ENCODE peak calls at places on chromosomes 11 and 22, in eight cellular contexts. One of them, this sample, is unnamed.

GRCh38 chr11:82730286-82730685 is 3.4 kb downstream of the FAM181B start:
- DNase-seq in gastrocnemius medialis: no peak
- DNase-seq in neural progenitor cell: no peak
- DNase-seq in mucosa of descending colon: no peak
- DNase-seq in adrenal gland: no peak
- DNase-seq in HCT116: no peak
- DNase-seq in ovary: no peak
- DNase-seq in OCI-LY7: no peak
- DNase-seq in this sample: no peak

GRCh38 chr11:80873309-80873999 is 1432.6 kb upstream of the TENM4 start:
- DNase-seq in ovary: no peak
- DNase-seq in neural progenitor cell: no peak
- DNase-seq in gastrocnemius medialis: no peak
- DNase-seq in OCI-LY7: no peak
- DNase-seq in mucosa of descending colon: no peak
- DNase-seq in HCT116: no peak
- DNase-seq in adrenal gland: no peak
- DNase-seq in this sample: no peak

GRCh38 chr22:27420817-27421361 is 380.7 kb downstream of the MN1 start:
- DNase-seq in gastrocnemius medialis: peak; percentile 43
- DNase-seq in HCT116: no peak
- DNase-seq in adrenal gland: peak; percentile 77
- DNase-seq in mucosa of descending colon: peak; percentile 52
- DNase-seq in neural progenitor cell: no peak
- DNase-seq in ovary: peak; percentile 87
- DNase-seq in OCI-LY7: no peak
- DNase-seq in this sample: no peak

GRCh38 chr11:86800076-86800955 is at the start of gene PRSS23:
- DNase-seq in neural progenitor cell: peak; percentile 92
- DNase-seq in OCI-LY7: no peak
- DNase-seq in gastrocnemius medialis: peak; percentile 40
- DNase-seq in adrenal gland: peak; percentile 75
- DNase-seq in mucosa of descending colon: peak; percentile 80
- DNase-seq in HCT116: no peak
- DNase-seq in ovary: peak; percentile 79
- DNase-seq in this sample: no peak

GRCh38 chr11:46414466-46414796 is 22.9 kb upstream of the CHRM4 start:
- DNase-seq in adrenal gland: no peak
- DNase-seq in HCT116: no peak
- DNase-seq in gastrocnemius medialis: no peak
- DNase-seq in mucosa of descending colon: no peak
- DNase-seq in ovary: no peak
- DNase-seq in neural progenitor cell: no peak
- DNase-seq in OCI-LY7: no peak
- DNase-seq in this sample: no peak

GRCh38 chr11:72585762-72586590 is 88.2 kb downstream of the PDE2A start:
- DNase-seq in neural progenitor cell: peak; percentile 84
- DNase-seq in ovary: peak; percentile 68
- DNase-seq in adrenal gland: peak; percentile 83
- DNase-seq in HCT116: peak; percentile 38
- DNase-seq in gastrocnemius medialis: peak; percentile 45
- DNase-seq in mucosa of descending colon: peak; percentile 82
- DNase-seq in OCI-LY7: peak; percentile 81
- DNase-seq in this sample: no peak

GRCh38 chr11:118051611-118052461 is 25.0 kb upstream of the TMPRSS4 start:
- DNase-seq in neural progenitor cell: no peak
- DNase-seq in adrenal gland: peak; percentile 46
- DNase-seq in ovary: no peak
- DNase-seq in mucosa of descending colon: peak; percentile 34
- DNase-seq in HCT116: no peak
- DNase-seq in OCI-LY7: peak; percentile 42
- DNase-seq in gastrocnemius medialis: no peak
- DNase-seq in this sample: peak; percentile 88

GRCh38 chr11:105696000-105696399 is 86.1 kb downstream of the GRIA4 start:
- DNase-seq in mucosa of descending colon: no peak
- DNase-seq in HCT116: no peak
- DNase-seq in gastrocnemius medialis: no peak
- DNase-seq in neural progenitor cell: no peak
- DNase-seq in OCI-LY7: no peak
- DNase-seq in ovary: no peak
- DNase-seq in adrenal gland: no peak
- DNase-seq in this sample: no peak

GRCh38 chr11:61769169-61769920 is 16.9 kb downstream of the MYRF start:
- DNase-seq in neural progenitor cell: peak; percentile 63
- DNase-seq in gastrocnemius medialis: no peak
- DNase-seq in adrenal gland: no peak
- DNase-seq in OCI-LY7: no peak
- DNase-seq in mucosa of descending colon: no peak
- DNase-seq in ovary: no peak
- DNase-seq in HCT116: no peak
- DNase-seq in this sample: no peak

GRCh38 chr22:28951969-28952521 is 68.7 kb downstream of the ZNRF3 start:
- DNase-seq in mucosa of descending colon: no peak
- DNase-seq in ovary: peak; percentile 39
- DNase-seq in HCT116: no peak
- DNase-seq in gastrocnemius medialis: no peak
- DNase-seq in OCI-LY7: no peak
- DNase-seq in adrenal gland: no peak
- DNase-seq in neural progenitor cell: peak; percentile 59
- DNase-seq in this sample: no peak

GRCh38 chr11:29009426-29009825 is 901.2 kb downstream of the METTL15 start:
- DNase-seq in gastrocnemius medialis: no peak
- DNase-seq in mucosa of descending colon: no peak
- DNase-seq in OCI-LY7: no peak
- DNase-seq in adrenal gland: no peak
- DNase-seq in ovary: no peak
- DNase-seq in HCT116: no peak
- DNase-seq in neural progenitor cell: no peak
- DNase-seq in this sample: no peak

GRCh38 chr11:34345012-34345804 is 12.6 kb downstream of the ABTB2 start:
- DNase-seq in neural progenitor cell: no peak
- DNase-seq in ovary: peak; percentile 65
- DNase-seq in adrenal gland: peak; percentile 70
- DNase-seq in OCI-LY7: no peak
- DNase-seq in HCT116: peak; percentile 52
- DNase-seq in mucosa of descending colon: peak; percentile 22
- DNase-seq in gastrocnemius medialis: peak; percentile 28
- DNase-seq in this sample: no peak

GRCh38 chr22:46594947-46595298 is 25.3 kb upstream of the GRAMD4 start:
- DNase-seq in neural progenitor cell: peak; percentile 0
- DNase-seq in mucosa of descending colon: peak; percentile 18
- DNase-seq in adrenal gland: no peak
- DNase-seq in gastrocnemius medialis: no peak
- DNase-seq in HCT116: no peak
- DNase-seq in ovary: no peak
- DNase-seq in OCI-LY7: no peak
- DNase-seq in this sample: no peak

GRCh38 chr11:125512106-125512505 is 16.0 kb upstream of the FEZ1 start:
- DNase-seq in mucosa of descending colon: no peak
- DNase-seq in gastrocnemius medialis: no peak
- DNase-seq in neural progenitor cell: no peak
- DNase-seq in HCT116: no peak
- DNase-seq in OCI-LY7: no peak
- DNase-seq in ovary: no peak
- DNase-seq in adrenal gland: no peak
- DNase-seq in this sample: no peak
- H3K4me1 ChIP-seq in mucosa of descending colon: peaks cover 3% of the 10 kb centered on the region
- H3K4me1 ChIP-seq in gastrocnemius medialis: no peaks in the 10 kb centered on the region
- H3K4me1 ChIP-seq in neural progenitor cell: peaks cover 36% of the 10 kb centered on the region
- H3K4me1 ChIP-seq in HCT116: no peaks in the 10 kb centered on the region
- H3K4me1 ChIP-seq in OCI-LY7: peaks cover 18% of the 10 kb centered on the region
- H3K4me1 ChIP-seq in ovary: no peaks in the 10 kb centered on the region
- H3K4me1 ChIP-seq in adrenal gland: no peaks in the 10 kb centered on the region
- H3K4me1 ChIP-seq in this sample: no peaks in the 10 kb centered on the region

GRCh38 chr11:94873910-94874575 is 99.3 kb downstream of the CWC15 start:
- DNase-seq in adrenal gland: no peak
- DNase-seq in gastrocnemius medialis: no peak
- DNase-seq in neural progenitor cell: no peak
- DNase-seq in mucosa of descending colon: no peak
- DNase-seq in HCT116: no peak
- DNase-seq in ovary: no peak
- DNase-seq in OCI-LY7: no peak
- DNase-seq in this sample: no peak

GRCh38 chr11:94879006-94879405 is 94.3 kb downstream of the CWC15 start:
- DNase-seq in HCT116: no peak
- DNase-seq in neural progenitor cell: no peak
- DNase-seq in gastrocnemius medialis: no peak
- DNase-seq in mucosa of descending colon: no peak
- DNase-seq in ovary: no peak
- DNase-seq in OCI-LY7: no peak
- DNase-seq in adrenal gland: no peak
- DNase-seq in this sample: no peak

GRCh38 chr11:94876222-94876621 is 97.1 kb downstream of the CWC15 start:
- DNase-seq in neural progenitor cell: no peak
- DNase-seq in mucosa of descending colon: no peak
- DNase-seq in ovary: no peak
- DNase-seq in OCI-LY7: no peak
- DNase-seq in gastrocnemius medialis: no peak
- DNase-seq in adrenal gland: no peak
- DNase-seq in HCT116: no peak
- DNase-seq in this sample: no peak

GRCh38 chr11:94877446-94878200 is 95.7 kb downstream of the CWC15 start:
- DNase-seq in OCI-LY7: no peak
- DNase-seq in ovary: no peak
- DNase-seq in neural progenitor cell: no peak
- DNase-seq in adrenal gland: peak; percentile 66
- DNase-seq in gastrocnemius medialis: no peak
- DNase-seq in HCT116: no peak
- DNase-seq in mucosa of descending colon: no peak
- DNase-seq in this sample: no peak

GRCh38 chr11:94876645-94877445 is 96.5 kb downstream of the CWC15 start:
- DNase-seq in gastrocnemius medialis: peak; percentile 27
- DNase-seq in OCI-LY7: no peak
- DNase-seq in adrenal gland: peak; percentile 92
- DNase-seq in HCT116: peak; percentile 72
- DNase-seq in mucosa of descending colon: peak; percentile 58
- DNase-seq in neural progenitor cell: no peak
- DNase-seq in ovary: peak; percentile 82
- DNase-seq in this sample: no peak
- TF ChIP-seq CTCF in gastrocnemius medialis: peak; percentile 22
- TF ChIP-seq CTCF in OCI-LY7: no peak
- TF ChIP-seq CTCF in adrenal gland: no peak
- TF ChIP-seq CTCF in HCT116: no peak
- TF ChIP-seq CTCF in mucosa of descending colon: no peak
- TF ChIP-seq CTCF in neural progenitor cell: no peak
- TF ChIP-seq CTCF in ovary: no peak
- TF ChIP-seq CTCF in this sample: no peak

DNA sequence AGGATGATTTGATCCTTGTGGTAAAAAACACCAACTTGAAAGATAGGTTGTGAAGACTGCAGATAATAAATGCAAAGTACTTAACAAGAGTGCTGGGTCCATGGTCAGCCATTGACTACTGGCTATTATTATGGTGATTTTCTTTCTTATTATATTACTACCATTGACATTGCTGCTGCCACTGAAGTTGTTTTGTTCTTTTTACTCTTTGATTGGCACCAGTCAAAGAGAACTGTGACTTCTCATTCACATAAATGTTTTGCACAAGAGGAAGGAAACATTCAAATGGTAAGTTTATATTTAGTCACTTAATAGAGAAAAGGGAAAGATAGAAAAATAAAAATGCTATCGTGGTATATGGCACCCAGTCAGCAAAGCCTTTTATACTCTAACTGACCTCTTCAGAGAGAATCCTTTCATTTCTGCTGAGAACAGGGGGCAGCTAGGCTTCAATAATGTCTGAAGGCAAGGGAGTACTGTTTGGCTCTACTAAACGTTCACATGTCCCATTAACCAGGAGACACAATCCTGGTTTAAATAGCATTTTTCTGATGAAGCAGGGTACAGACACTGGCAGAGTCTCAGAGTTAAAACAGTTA is 64.8 kb downstream of the LRRC4C start:
- DNase-seq in mucosa of descending colon: no peak
- DNase-seq in HCT116: no peak
- DNase-seq in gastrocnemius medialis: no peak
- DNase-seq in neural progenitor cell: no peak
- DNase-seq in adrenal gland: no peak
- DNase-seq in OCI-LY7: no peak
- DNase-seq in ovary: no peak
- DNase-seq in this sample: no peak
- H3K4me1 ChIP-seq in mucosa of descending colon: no peaks in the 10 kb centered on the region
- H3K4me1 ChIP-seq in HCT116: no peaks in the 10 kb centered on the region
- H3K4me1 ChIP-seq in gastrocnemius medialis: no peaks in the 10 kb centered on the region
- H3K4me1 ChIP-seq in neural progenitor cell: peaks cover 33% of the 10 kb centered on the region
- H3K4me1 ChIP-seq in adrenal gland: no peaks in the 10 kb centered on the region
- H3K4me1 ChIP-seq in OCI-LY7: no peaks in the 10 kb centered on the region
- H3K4me1 ChIP-seq in ovary: no peaks in the 10 kb centered on the region
- H3K4me1 ChIP-seq in this sample: no peaks in the 10 kb centered on the region

DNA sequence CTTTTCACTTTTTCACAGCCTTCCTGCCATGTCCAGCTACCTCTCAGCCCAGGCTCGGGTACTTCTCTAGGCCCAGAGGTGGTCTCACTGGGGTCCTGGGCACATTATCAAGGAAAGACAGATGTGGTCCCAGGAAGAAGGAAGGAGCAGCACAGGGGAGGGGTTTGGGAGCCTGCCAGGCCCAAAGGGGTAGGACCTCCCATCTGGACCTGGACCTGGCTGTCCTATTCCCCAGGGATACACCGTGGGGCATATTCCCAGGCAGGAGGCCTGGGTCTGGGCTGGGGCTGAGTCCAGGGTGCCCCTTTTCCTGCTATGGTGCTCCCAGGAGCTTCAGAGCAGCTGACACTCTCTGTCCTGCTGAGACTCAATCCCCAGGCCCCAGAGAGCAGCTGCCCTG is 232.1 kb downstream of the BUD13 start:
- DNase-seq in adrenal gland: no peak
- DNase-seq in gastrocnemius medialis: no peak
- DNase-seq in ovary: no peak
- DNase-seq in OCI-LY7: no peak
- DNase-seq in neural progenitor cell: no peak
- DNase-seq in HCT116: no peak
- DNase-seq in mucosa of descending colon: no peak
- DNase-seq in this sample: peak; percentile 70
- TF ChIP-seq CTCF in adrenal gland: no peak
- TF ChIP-seq CTCF in gastrocnemius medialis: no peak
- TF ChIP-seq CTCF in ovary: no peak
- TF ChIP-seq CTCF in OCI-LY7: no peak
- TF ChIP-seq CTCF in neural progenitor cell: no peak
- TF ChIP-seq CTCF in HCT116: no peak
- TF ChIP-seq CTCF in mucosa of descending colon: no peak
- TF ChIP-seq CTCF in this sample: no peak

GRCh38 chr22:39631381-39631780 is 60.8 kb downstream of the CACNA1I start:
- DNase-seq in HCT116: no peak
- DNase-seq in OCI-LY7: no peak
- DNase-seq in mucosa of descending colon: no peak
- DNase-seq in ovary: no peak
- DNase-seq in gastrocnemius medialis: no peak
- DNase-seq in adrenal gland: no peak
- DNase-seq in neural progenitor cell: no peak
- DNase-seq in this sample: no peak
- H3K4me1 ChIP-seq in HCT116: peaks cover 27% of the 10 kb centered on the region
- H3K4me1 ChIP-seq in OCI-LY7: no peaks in the 10 kb centered on the region
- H3K4me1 ChIP-seq in mucosa of descending colon: no peaks in the 10 kb centered on the region
- H3K4me1 ChIP-seq in ovary: no peaks in the 10 kb centered on the region
- H3K4me1 ChIP-seq in gastrocnemius medialis: no peaks in the 10 kb centered on the region
- H3K4me1 ChIP-seq in adrenal gland: no peaks in the 10 kb centered on the region
- H3K4me1 ChIP-seq in neural progenitor cell: peaks cover 21% of the 10 kb centered on the region
- H3K4me1 ChIP-seq in this sample: no peaks in the 10 kb centered on the region

This sample was measured in vagina.